ENCODE peak calls at places on chromosomes 2 and 18, in six cellular contexts. C, P, I, X, W and F are unnamed samples. For H3K4me1, the result is how much of the 10 kb centered on the place peaks cover.

GRCh38 chr18:56252456-56252855 is 385.9 kb downstream of the TXNL1 start:
- DNase-seq in C (no peak), P (no peak), I (no peak), X (no peak), W (no peak), F (no peak)

GRCh38 chr2:111705206-111705605 is 178.8 kb downstream of the ANAPC1 start:
- DNase-seq in C (no peak), P (no peak), I (no peak), X (no peak), W (no peak), F (no peak)

GRCh38 chr2:118842687-118843491 is 4.6 kb downstream of the EN1 start:
- DNase-seq in C (no peak), P (no peak), I (no peak), X (no peak), W (no peak), F (peak)

GRCh38 chr2:222952204-222952603 is 91.4 kb downstream of the ACSL3 start:
- DNase-seq in C (no peak), P (no peak), I (no peak), X (no peak), W (peak), F (no peak)

GRCh38 chr18:2376707-2377106 is 194.6 kb downstream of the METTL4 start:
- DNase-seq in C (no peak), P (no peak), I (no peak), X (no peak), W (no peak), F (no peak)

GRCh38 chr2:10303174-10303633 is 500 bp downstream of the HPCAL1 start:
- DNase-seq in C (no peak), P (no peak), I (peak), X (no peak), W (no peak), F (peak)

GRCh38 chr2:19538411-19538963 is 180.1 kb upstream of the OSR1 start:
- DNase-seq in C (peak), P (peak), I (no peak), X (peak), W (no peak), F (no peak)

GRCh38 chr18:57798713-57799373 is 4.3 kb downstream of the ATP8B1 start:
- DNase-seq in C (no peak), P (no peak), I (no peak), X (no peak), W (no peak), F (no peak)

GRCh38 chr2:73212448-73213176 is 1.4 kb upstream of the SMYD5 start:
- DNase-seq in C (no peak), P (peak), I (peak), X (peak), W (peak), F (peak)

GRCh38 chr18:8480506-8481328 is 128.5 kb upstream of the RAB12 start:
- DNase-seq in C (no peak), P (peak), I (no peak), X (peak), W (peak), F (no peak)

GRCh38 chr18:43606800-43607199 is 329.5 kb upstream of the SYT4 start:
- DNase-seq in C (no peak), P (no peak), I (no peak), X (no peak), W (no peak), F (no peak)

GRCh38 chr18:9348766-9349165 is 14.2 kb downstream of the TWSG1 start:
- DNase-seq in C (no peak), P (no peak), I (no peak), X (no peak), W (no peak), F (no peak)

GRCh38 chr2:191166111-191166755 is 15.4 kb upstream of the STAT4 start:
- DNase-seq in C (no peak), P (no peak), I (no peak), X (peak), W (no peak), F (no peak)

GRCh38 chr2:27135471-27135955 is 1.1 kb upstream of the PREB start:
- DNase-seq in C (no peak), P (no peak), I (no peak), X (no peak), W (no peak), F (no peak)

GRCh38 chr2:46535360-46535759 is 56.0 kb downstream of the TMEM247 start:
- DNase-seq in C (no peak), P (no peak), I (no peak), X (no peak), W (no peak), F (no peak)

GRCh38 chr2:182761903-182762302 is 45.8 kb downstream of the DNAJC10 start:
- DNase-seq in C (no peak), P (no peak), I (no peak), X (no peak), W (no peak), F (no peak)

GRCh38 chr2:106983305-106983704 is 97.3 kb upstream of the ST6GAL2 start:
- DNase-seq in C (no peak), P (no peak), I (no peak), X (no peak), W (no peak), F (no peak)

GRCh38 chr2:152790883-152791282 is 72.5 kb downstream of the ARL6IP6 start:
- DNase-seq in C (no peak), P (no peak), I (no peak), X (no peak), W (no peak), F (no peak)

GRCh38 chr18:2898131-2898640 is 51.4 kb downstream of the EMILIN2 start:
- DNase-seq in C (no peak), P (no peak), I (peak), X (no peak), W (no peak), F (no peak)

GRCh38 chr18:47558110-47558750 is 306.8 kb upstream of the SKOR2 start:
- DNase-seq in C (no peak), P (no peak), I (peak), X (no peak), W (no peak), F (no peak)

GRCh38 chr2:6915399-6915798 is 1.8 kb upstream of the RNF144A start:
- DNase-seq in C (no peak), P (no peak), I (no peak), X (no peak), W (no peak), F (no peak)

GRCh38 chr18:54147439-54147838 is 77.0 kb downstream of the MBD2 start:
- DNase-seq in C (no peak), P (no peak), I (no peak), X (no peak), W (no peak), F (no peak)

GRCh38 chr18:22681912-22682311 is 251.2 kb upstream of the RBBP8 start:
- DNase-seq in C (no peak), P (no peak), I (no peak), X (no peak), W (peak), F (no peak)

GRCh38 chr2:168401048-168401556 is 55.0 kb upstream of the CERS6 start:
- DNase-seq in C (no peak), P (no peak), I (no peak), X (no peak), W (no peak), F (no peak)

GRCh38 chr2:218294430-218294999 is 2.2 kb upstream of the TMBIM1 start:
- DNase-seq in C (no peak), P (no peak), I (no peak), X (no peak), W (no peak), F (no peak)

GRCh38 chr2:62137431-62137830 is 58.5 kb upstream of the B3GNT2 start:
- DNase-seq in C (no peak), P (no peak), I (no peak), X (no peak), W (no peak), F (no peak)

GRCh38 chr18:66558773-66559172 is 45.1 kb downstream of the CDH19 start:
- DNase-seq in C (no peak), P (no peak), I (no peak), X (no peak), W (no peak), F (no peak)

GRCh38 chr2:148167855-148168254 is 147.0 kb downstream of the MBD5 start:
- DNase-seq in C (no peak), P (no peak), I (no peak), X (no peak), W (no peak), F (no peak)

GRCh38 chr2:240713071-240713927 is 21.6 kb downstream of the AQP12A start:
- DNase-seq in C (no peak), P (no peak), I (no peak), X (no peak), W (no peak), F (no peak)

GRCh38 chr18:47881752-47882455 is 48.6 kb downstream of the SMAD2 start:
- DNase-seq in C (no peak), P (no peak), I (no peak), X (peak), W (no peak), F (no peak)

GRCh38 chr2:200479617-200480292 is 30.1 kb downstream of the KCTD18 start:
- DNase-seq in C (no peak), P (no peak), I (no peak), X (peak), W (no peak), F (no peak)

GRCh38 chr2:199136681-199137080 is 321.1 kb downstream of the SATB2 start:
- DNase-seq in C (no peak), P (no peak), I (no peak), X (no peak), W (no peak), F (no peak)

GRCh38 chr18:35029770-35030169 is 11.4 kb upstream of the MAPRE2 start:
- DNase-seq in C (no peak), P (no peak), I (no peak), X (no peak), W (no peak), F (no peak)

GRCh38 chr2:42217914-42218313 is 48.8 kb downstream of the EML4 start:
- DNase-seq in C (no peak), P (no peak), I (no peak), X (no peak), W (no peak), F (no peak)

GRCh38 chr2:231780123-231780908 is 766 bp downstream of the PDE6D start:
- DNase-seq in C (no peak), P (no peak), I (peak), X (no peak), W (no peak), F (peak)

GRCh38 chr2:39737661-39738060 is 41.4 kb downstream of the THUMPD2 start:
- DNase-seq in C (no peak), P (no peak), I (no peak), X (no peak), W (no peak), F (no peak)
- H3K27ac ChIP-seq in C (no peak), P (no peak), I (no peak), X (no peak), W (no peak), F (no peak)

GRCh38 chr2:112880696-112881095 is 30.3 kb upstream of the IL37 start:
- DNase-seq in C (no peak), P (no peak), I (no peak), X (no peak), W (no peak), F (no peak)
- H3K4me1 ChIP-seq in C (under half), P (under half), I (under half), X (under half), W (under half), F (under half)

GRCh38 chr2:68303033-68303901 is 16.5 kb downstream of the CNRIP1 start:
- DNase-seq in C (no peak), P (no peak), I (no peak), X (no peak), W (no peak), F (no peak)

DNA sequence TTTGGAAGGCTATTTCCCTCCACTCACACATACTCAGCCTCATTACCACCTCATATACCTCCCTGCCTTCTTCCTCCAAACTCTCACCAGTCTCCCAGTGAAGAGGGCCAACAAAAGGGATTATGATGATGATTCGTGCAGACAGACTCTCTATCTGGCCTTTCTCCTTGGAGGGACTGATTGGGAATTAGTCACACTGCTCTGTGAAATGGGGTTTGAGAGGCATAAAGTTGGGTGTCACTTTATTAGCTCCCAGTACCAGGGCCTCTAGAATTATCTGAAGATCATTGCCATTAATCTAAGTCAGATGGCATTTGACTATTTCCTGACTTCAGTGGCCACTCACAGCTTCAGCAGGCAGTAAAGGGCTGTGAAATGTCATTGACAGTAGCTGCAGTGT is 17.5 kb downstream of the CNRIP1 start:
- DNase-seq in C (no peak), P (no peak), I (no peak), X (no peak), W (no peak), F (no peak)
- TF ChIP-seq POLR2A in C (no peak), P (no peak), I (no peak), X (no peak), W (no peak), F (no peak)

GRCh38 chr2:36379710-36380448 is 24.3 kb downstream of the CRIM1 start:
- DNase-seq in C (no peak), P (no peak), I (no peak), X (no peak), W (no peak), F (no peak)
- H3K27ac ChIP-seq in C (no peak), P (no peak), I (no peak), X (peak), W (no peak), F (no peak)

GRCh38 chr2:12045864-12046291 is 299.4 kb downstream of the LPIN1 start:
- DNase-seq in C (no peak), P (no peak), I (no peak), X (no peak), W (no peak), F (no peak)
- H3K4me1 ChIP-seq in C (under half), P (under half), I (under half), X (under half), W (under half), F (under half)

DNA sequence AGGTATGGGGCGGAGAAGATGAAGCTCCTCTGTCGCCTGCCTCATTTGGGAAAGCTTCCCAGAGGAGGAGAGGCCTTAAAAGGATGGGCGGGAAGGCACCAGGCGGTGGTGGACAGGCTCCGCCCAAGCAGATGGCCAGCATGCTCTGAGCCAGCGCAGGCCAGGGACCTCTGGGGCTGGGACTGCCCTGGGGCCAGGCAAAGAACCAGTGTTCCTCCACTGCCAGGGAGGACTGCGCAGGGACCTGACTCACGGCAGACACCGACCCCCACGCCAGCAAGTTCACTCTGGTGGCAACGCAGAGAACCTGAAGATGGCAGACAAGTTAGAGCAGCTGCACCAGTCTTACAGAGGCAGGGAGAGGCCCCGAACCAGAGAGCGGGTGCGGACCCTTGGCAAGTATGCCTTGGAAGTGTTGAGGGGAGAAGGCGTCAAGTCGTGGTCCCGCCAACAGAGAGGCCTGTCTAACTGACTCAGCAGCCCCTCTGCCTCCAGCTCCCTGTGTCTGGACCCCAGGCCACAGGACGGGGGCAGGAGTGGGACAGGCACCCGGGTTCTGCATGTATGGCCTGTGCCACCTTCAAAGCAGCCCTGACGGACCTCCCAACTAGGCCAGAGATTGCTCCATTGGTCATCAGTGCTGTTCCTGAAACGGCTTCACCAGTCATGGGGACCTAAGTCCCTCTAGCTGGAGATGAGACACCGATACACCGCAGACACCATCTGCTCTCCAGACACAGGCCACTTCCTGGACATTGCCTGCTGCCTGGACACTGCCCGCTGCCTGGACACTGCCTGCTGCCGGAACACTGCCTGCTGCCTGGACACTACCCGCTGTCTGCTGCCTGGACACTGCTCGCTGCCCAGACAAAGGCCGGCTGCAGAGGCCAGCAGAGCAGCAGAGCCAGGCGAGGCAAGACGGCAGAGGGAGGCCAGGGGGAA is 124.7 kb downstream of the HDAC4 start:
- DNase-seq in C (no peak), P (peak), I (peak), X (peak), W (no peak), F (no peak)
- TF ChIP-seq POLR2A in C (peak), P (no peak), I (no peak), X (no peak), W (no peak), F (no peak)